ENCODE peak calls at places on chromosome X, in four cellular contexts. Y is fibroblast of mammary gland, V is foreskin fibroblast, H is cardiac fibroblast. P is an unnamed sample.

GRCh38 chrX:1421433-1422134 is 29.7 kb upstream of the SLC25A6 start:
- DNase-seq in Y (peak), V (no peak), H (no peak), P (no peak)

GRCh38 chrX:120999413-120999812 is 13.9 kb upstream of the CT47A1 start:
- DNase-seq in Y (no peak), V (no peak), H (no peak), P (no peak)

GRCh38 chrX:53262189-53262917 is 19.0 kb downstream of the IQSEC2 start:
- DNase-seq in Y (no peak), V (no peak), H (no peak), P (no peak)

GRCh38 chrX:152641996-152642395 is 4.3 kb downstream of the GABRQ start:
- DNase-seq in Y (peak), V (peak), H (peak), P (no peak)

GRCh38 chrX:20988118-20988517 is 386.1 kb upstream of the CNKSR2 start:
- DNase-seq in Y (peak), V (no peak), H (peak), P (no peak)

GRCh38 chrX:148380614-148381561 is 119.5 kb upstream of the AFF2 start:
- DNase-seq in Y (no peak), V (no peak), H (no peak), P (no peak)

GRCh38 chrX:150146271-150146888 is 208.1 kb upstream of the EOLA2 start:
- DNase-seq in Y (no peak), V (no peak), H (no peak), P (no peak)

GRCh38 chrX:2708016-2708415 is 16.9 kb downstream of the CD99 start:
- DNase-seq in Y (peak), V (peak), H (peak), P (no peak)

GRCh38 chrX:97876697-97877407 is 993.1 kb downstream of the RPA4 start:
- DNase-seq in Y (peak), V (peak), H (no peak), P (peak)

GRCh38 chrX:24110049-24110448 is 39.5 kb upstream of the ZFX start:
- DNase-seq in Y (no peak), V (no peak), H (no peak), P (no peak)

GRCh38 chrX:44731160-44731559 is 112.7 kb upstream of the DUSP21 start:
- DNase-seq in Y (peak), V (peak), H (peak), P (no peak)

GRCh38 chrX:114583646-114584433 is at the start of gene HTR2C:
- DNase-seq in Y (no peak), V (no peak), H (no peak), P (no peak)

GRCh38 chrX:114582698-114583395 is 1.0 kb upstream of the HTR2C start:
- DNase-seq in Y (no peak), V (no peak), H (no peak), P (no peak)

GRCh38 chrX:114584983-114585842 is 1.3 kb downstream of the HTR2C start:
- DNase-seq in Y (no peak), V (peak), H (no peak), P (no peak)

GRCh38 chrX:114582264-114582632 is 1.6 kb upstream of the HTR2C start:
- DNase-seq in Y (no peak), V (no peak), H (no peak), P (no peak)

GRCh38 chrX:114584434-114584943 is 603 bp downstream of the HTR2C start:
- DNase-seq in Y (peak), V (peak), H (no peak), P (no peak)
- H3K4me3 ChIP-seq in Y (no peak), V (no peak), H (no peak), P (no peak)

GRCh38 chrX:153644356-153645125 is 2.5 kb upstream of the DUSP9 start:
- DNase-seq in Y (no peak), V (peak), H (no peak), P (no peak)
- TF ChIP-seq CTCF in Y (no peak), V (no peak), H (no peak), P (no peak)

GRCh38 chrX:9532349-9532748 is 67.5 kb downstream of the TBL1X start:
- DNase-seq in Y (peak), V (no peak), H (peak), P (no peak)

GRCh38 chrX:9529223-9529622 is 64.4 kb downstream of the TBL1X start:
- DNase-seq in Y (no peak), V (no peak), H (no peak), P (no peak)

GRCh38 chrX:9528498-9528897 is 63.6 kb downstream of the TBL1X start:
- DNase-seq in Y (no peak), V (no peak), H (no peak), P (no peak)

GRCh38 chrX:9533611-9534010 is 68.8 kb downstream of the TBL1X start:
- DNase-seq in Y (no peak), V (no peak), H (no peak), P (no peak)

GRCh38 chrX:9530848-9531274 is 66.0 kb downstream of the TBL1X start:
- DNase-seq in Y (peak), V (peak), H (peak), P (peak)
- H3K4me3 ChIP-seq in Y (peak), V (no peak), H (no peak), P (no peak)

GRCh38 chrX:111823068-111823467 is 52.9 kb upstream of the TRPC5OS start:
- DNase-seq in Y (no peak), V (no peak), H (peak), P (no peak)
- TF ChIP-seq CTCF in Y (peak), V (no peak), H (peak), P (no peak)